ENCODE peak calls at places on chromosomes 7 and 10, in seven cellular contexts. One of them, this sample, is unnamed.

GRCh38 chr10:11798862-11799735 is 24.1 kb upstream of the PROSER2 start:
- DNase-seq in body of pancreas: no peak
- DNase-seq in nucleus accumbens: no peak
- DNase-seq in cerebellar nuclear complex: no peak
- DNase-seq in T-helper 1 cell: no peak
- DNase-seq in ELR: peak
- DNase-seq in posterior vena cava: no peak
- DNase-seq in this sample: no peak

GRCh38 chr7:45069444-45070253 is 19.1 kb downstream of the NACAD start:
- DNase-seq in ELR: no peak
- DNase-seq in posterior vena cava: no peak
- DNase-seq in body of pancreas: no peak
- DNase-seq in T-helper 1 cell: no peak
- DNase-seq in cerebellar nuclear complex: no peak
- DNase-seq in nucleus accumbens: no peak
- DNase-seq in this sample: no peak

GRCh38 chr7:18265611-18266281 is 229.8 kb upstream of the HDAC9 start:
- DNase-seq in nucleus accumbens: no peak
- DNase-seq in T-helper 1 cell: no peak
- DNase-seq in posterior vena cava: no peak
- DNase-seq in cerebellar nuclear complex: no peak
- DNase-seq in body of pancreas: no peak
- DNase-seq in ELR: no peak
- DNase-seq in this sample: no peak

GRCh38 chr7:157021071-157021891 is 10.8 kb upstream of the MNX1 start:
- DNase-seq in T-helper 1 cell: no peak
- DNase-seq in posterior vena cava: peak
- DNase-seq in nucleus accumbens: no peak
- DNase-seq in body of pancreas: no peak
- DNase-seq in cerebellar nuclear complex: no peak
- DNase-seq in ELR: no peak
- DNase-seq in this sample: no peak

GRCh38 chr7:30005511-30005910 is 15.9 kb upstream of the SCRN1 start:
- DNase-seq in ELR: no peak
- DNase-seq in body of pancreas: no peak
- DNase-seq in cerebellar nuclear complex: no peak
- DNase-seq in posterior vena cava: no peak
- DNase-seq in T-helper 1 cell: no peak
- DNase-seq in nucleus accumbens: no peak
- DNase-seq in this sample: no peak

GRCh38 chr7:45415265-45415664 is 158.9 kb upstream of the ADCY1 start:
- DNase-seq in ELR: no peak
- DNase-seq in cerebellar nuclear complex: no peak
- DNase-seq in body of pancreas: no peak
- DNase-seq in T-helper 1 cell: no peak
- DNase-seq in nucleus accumbens: no peak
- DNase-seq in posterior vena cava: no peak
- DNase-seq in this sample: no peak

GRCh38 chr7:32762894-32763293 is 128.7 kb downstream of the KBTBD2 start:
- DNase-seq in cerebellar nuclear complex: no peak
- DNase-seq in nucleus accumbens: no peak
- DNase-seq in body of pancreas: no peak
- DNase-seq in posterior vena cava: no peak
- DNase-seq in T-helper 1 cell: no peak
- DNase-seq in ELR: no peak
- DNase-seq in this sample: no peak

GRCh38 chr7:131443496-131443895 is 112.9 kb downstream of the PODXL start:
- DNase-seq in ELR: no peak
- DNase-seq in body of pancreas: no peak
- DNase-seq in T-helper 1 cell: no peak
- DNase-seq in cerebellar nuclear complex: no peak
- DNase-seq in posterior vena cava: no peak
- DNase-seq in nucleus accumbens: no peak
- DNase-seq in this sample: no peak

GRCh38 chr7:103524042-103524907 is 78.3 kb upstream of the SLC26A5 start:
- DNase-seq in T-helper 1 cell: no peak
- DNase-seq in posterior vena cava: no peak
- DNase-seq in body of pancreas: no peak
- DNase-seq in nucleus accumbens: no peak
- DNase-seq in ELR: peak
- DNase-seq in cerebellar nuclear complex: no peak
- DNase-seq in this sample: peak

GRCh38 chr7:44964831-44965440 is 13.9 kb downstream of the MYO1G start:
- DNase-seq in ELR: no peak
- DNase-seq in posterior vena cava: peak
- DNase-seq in cerebellar nuclear complex: no peak
- DNase-seq in T-helper 1 cell: no peak
- DNase-seq in body of pancreas: no peak
- DNase-seq in nucleus accumbens: no peak
- DNase-seq in this sample: no peak

GRCh38 chr7:149865437-149865836 is 8.3 kb upstream of the ATP6V0E2 start:
- DNase-seq in ELR: peak
- DNase-seq in body of pancreas: no peak
- DNase-seq in T-helper 1 cell: no peak
- DNase-seq in cerebellar nuclear complex: no peak
- DNase-seq in posterior vena cava: no peak
- DNase-seq in nucleus accumbens: no peak
- DNase-seq in this sample: no peak

GRCh38 chr7:18638594-18639452 is 143.3 kb downstream of the HDAC9 start:
- DNase-seq in cerebellar nuclear complex: no peak
- DNase-seq in posterior vena cava: no peak
- DNase-seq in body of pancreas: no peak
- DNase-seq in ELR: peak
- DNase-seq in nucleus accumbens: no peak
- DNase-seq in T-helper 1 cell: no peak
- DNase-seq in this sample: no peak

GRCh38 chr10:55410415-55410885 is 609.4 kb upstream of the PCDH15 start:
- DNase-seq in posterior vena cava: peak
- DNase-seq in nucleus accumbens: peak
- DNase-seq in cerebellar nuclear complex: no peak
- DNase-seq in body of pancreas: peak
- DNase-seq in T-helper 1 cell: no peak
- DNase-seq in ELR: no peak
- DNase-seq in this sample: peak

GRCh38 chr7:34277801-34278195 is 372.5 kb downstream of the BMPER start:
- DNase-seq in ELR: peak
- DNase-seq in nucleus accumbens: no peak
- DNase-seq in posterior vena cava: no peak
- DNase-seq in T-helper 1 cell: no peak
- DNase-seq in body of pancreas: no peak
- DNase-seq in cerebellar nuclear complex: no peak
- DNase-seq in this sample: no peak

GRCh38 chr7:130941322-130942210 is 207.6 kb upstream of the KLF14 start:
- DNase-seq in ELR: peak
- DNase-seq in posterior vena cava: no peak
- DNase-seq in nucleus accumbens: no peak
- DNase-seq in body of pancreas: peak
- DNase-seq in T-helper 1 cell: no peak
- DNase-seq in cerebellar nuclear complex: no peak
- DNase-seq in this sample: no peak

GRCh38 chr7:138460176-138460648 is at the start of gene TRIM24:
- DNase-seq in ELR: peak
- DNase-seq in nucleus accumbens: no peak
- DNase-seq in posterior vena cava: no peak
- DNase-seq in T-helper 1 cell: peak
- DNase-seq in cerebellar nuclear complex: no peak
- DNase-seq in body of pancreas: no peak
- DNase-seq in this sample: no peak

GRCh38 chr7:148944935-148945934 is 61.1 kb upstream of the EZH2 start:
- DNase-seq in ELR: peak
- DNase-seq in nucleus accumbens: no peak
- DNase-seq in body of pancreas: no peak
- DNase-seq in T-helper 1 cell: no peak
- DNase-seq in cerebellar nuclear complex: no peak
- DNase-seq in posterior vena cava: peak
- DNase-seq in this sample: no peak

GRCh38 chr7:150980663-150981062 is 2.5 kb upstream of the KCNH2 start:
- DNase-seq in nucleus accumbens: no peak
- DNase-seq in ELR: no peak
- DNase-seq in T-helper 1 cell: no peak
- DNase-seq in posterior vena cava: no peak
- DNase-seq in body of pancreas: no peak
- DNase-seq in cerebellar nuclear complex: no peak
- DNase-seq in this sample: no peak

GRCh38 chr10:126235091-126235978 is 152.9 kb downstream of the ADAM12 start:
- DNase-seq in T-helper 1 cell: no peak
- DNase-seq in cerebellar nuclear complex: no peak
- DNase-seq in body of pancreas: no peak
- DNase-seq in nucleus accumbens: no peak
- DNase-seq in posterior vena cava: no peak
- DNase-seq in ELR: peak
- DNase-seq in this sample: no peak

This sample was measured in NCI-H1105.